ENCODE peak calls at places on chromosomes 2 and 18, in eight cellular contexts. One of them, this sample, is unnamed.

GRCh38 chr18:58034370-58034769 is 9.7 kb upstream of the NEDD4L start:
- DNase-seq in choroid plexus epithelial cell: no peak
- DNase-seq in nucleus accumbens: no peak
- DNase-seq in NCI-H1092 treated with DMSO at 0.1 percent for 48 hours: no peak
- DNase-seq in amniotic stem cell: no peak
- DNase-seq in stromal cell of bone marrow: no peak
- DNase-seq in cardiac fibroblast: no peak
- DNase-seq in NCI-H146: no peak
- DNase-seq in this sample: no peak

GRCh38 chr2:97011977-97012569 is 25.7 kb upstream of the FAM178B start:
- DNase-seq in choroid plexus epithelial cell: peak; percentile 86
- DNase-seq in nucleus accumbens: no peak
- DNase-seq in NCI-H1092 treated with DMSO at 0.1 percent for 48 hours: peak; percentile 41
- DNase-seq in amniotic stem cell: no peak
- DNase-seq in stromal cell of bone marrow: peak; percentile 43
- DNase-seq in cardiac fibroblast: peak; percentile 82
- DNase-seq in NCI-H146: peak; percentile 55
- DNase-seq in this sample: peak; percentile 70

GRCh38 chr2:218370410-218371063 is 11.5 kb upstream of the SLC11A1 start:
- DNase-seq in choroid plexus epithelial cell: peak; percentile 75
- DNase-seq in nucleus accumbens: no peak
- DNase-seq in NCI-H1092 treated with DMSO at 0.1 percent for 48 hours: no peak
- DNase-seq in amniotic stem cell: no peak
- DNase-seq in stromal cell of bone marrow: no peak
- DNase-seq in cardiac fibroblast: peak; percentile 71
- DNase-seq in NCI-H146: no peak
- DNase-seq in this sample: peak; percentile 73

GRCh38 chr2:19114754-19115231 is 243.6 kb downstream of the OSR1 start:
- DNase-seq in choroid plexus epithelial cell: peak; percentile 29
- DNase-seq in nucleus accumbens: no peak
- DNase-seq in NCI-H1092 treated with DMSO at 0.1 percent for 48 hours: no peak
- DNase-seq in amniotic stem cell: no peak
- DNase-seq in stromal cell of bone marrow: peak; percentile 9
- DNase-seq in cardiac fibroblast: peak; percentile 42
- DNase-seq in NCI-H146: no peak
- DNase-seq in this sample: no peak

GRCh38 chr2:23460228-23460627 is 75.2 kb downstream of the KLHL29 start:
- DNase-seq in choroid plexus epithelial cell: peak; percentile 65
- DNase-seq in nucleus accumbens: no peak
- DNase-seq in NCI-H1092 treated with DMSO at 0.1 percent for 48 hours: no peak
- DNase-seq in amniotic stem cell: no peak
- DNase-seq in stromal cell of bone marrow: no peak
- DNase-seq in cardiac fibroblast: peak; percentile 64
- DNase-seq in NCI-H146: no peak
- DNase-seq in this sample: peak; percentile 47

GRCh38 chr2:126513033-126513432 is 142.9 kb upstream of the GYPC start:
- DNase-seq in choroid plexus epithelial cell: no peak
- DNase-seq in nucleus accumbens: no peak
- DNase-seq in NCI-H1092 treated with DMSO at 0.1 percent for 48 hours: no peak
- DNase-seq in amniotic stem cell: no peak
- DNase-seq in stromal cell of bone marrow: no peak
- DNase-seq in cardiac fibroblast: peak; percentile 1
- DNase-seq in NCI-H146: no peak
- DNase-seq in this sample: peak; percentile 14

GRCh38 chr2:145845207-145845894 is 1325.4 kb upstream of the ZEB2 start:
- DNase-seq in choroid plexus epithelial cell: peak; percentile 63
- DNase-seq in nucleus accumbens: no peak
- DNase-seq in NCI-H1092 treated with DMSO at 0.1 percent for 48 hours: peak; percentile 94
- DNase-seq in amniotic stem cell: no peak
- DNase-seq in stromal cell of bone marrow: peak; percentile 33
- DNase-seq in cardiac fibroblast: peak; percentile 67
- DNase-seq in NCI-H146: peak; percentile 67
- DNase-seq in this sample: peak; percentile 4

GRCh38 chr2:27356056-27356381 is 545 bp downstream of the GTF3C2 start:
- DNase-seq in choroid plexus epithelial cell: peak; percentile 62
- DNase-seq in nucleus accumbens: no peak
- DNase-seq in NCI-H1092 treated with DMSO at 0.1 percent for 48 hours: no peak
- DNase-seq in amniotic stem cell: peak; percentile 18
- DNase-seq in stromal cell of bone marrow: peak; percentile 26
- DNase-seq in cardiac fibroblast: peak; percentile 64
- DNase-seq in NCI-H146: peak; percentile 75
- DNase-seq in this sample: peak; percentile 53

GRCh38 chr18:77052297-77052645 is 80.3 kb downstream of the MBP start:
- DNase-seq in choroid plexus epithelial cell: no peak
- DNase-seq in nucleus accumbens: peak; percentile 68
- DNase-seq in NCI-H1092 treated with DMSO at 0.1 percent for 48 hours: no peak
- DNase-seq in amniotic stem cell: no peak
- DNase-seq in stromal cell of bone marrow: no peak
- DNase-seq in cardiac fibroblast: no peak
- DNase-seq in NCI-H146: no peak
- DNase-seq in this sample: no peak

GRCh38 chr2:16023663-16024360 is 83.5 kb downstream of the MYCN start:
- DNase-seq in choroid plexus epithelial cell: no peak
- DNase-seq in nucleus accumbens: no peak
- DNase-seq in NCI-H1092 treated with DMSO at 0.1 percent for 48 hours: no peak
- DNase-seq in amniotic stem cell: no peak
- DNase-seq in stromal cell of bone marrow: no peak
- DNase-seq in cardiac fibroblast: no peak
- DNase-seq in NCI-H146: no peak
- DNase-seq in this sample: no peak

GRCh38 chr2:46492301-46492700 is 12.9 kb downstream of the TMEM247 start:
- DNase-seq in choroid plexus epithelial cell: no peak
- DNase-seq in nucleus accumbens: no peak
- DNase-seq in NCI-H1092 treated with DMSO at 0.1 percent for 48 hours: no peak
- DNase-seq in amniotic stem cell: no peak
- DNase-seq in stromal cell of bone marrow: no peak
- DNase-seq in cardiac fibroblast: no peak
- DNase-seq in NCI-H146: no peak
- DNase-seq in this sample: no peak